ENCODE peak calls at places on chromosomes 2 and 18, in seven cellular contexts. H, S, W, B, V, A and I are unnamed samples.

GRCh38 chr2:236916181-236916580 is 169.5 kb upstream of the COPS8 start:
- DNase-seq in H (no peak), S (no peak), W (no peak), B (no peak), V (no peak), A (no peak), I (no peak)

GRCh38 chr2:127568128-127568527 is 32.6 kb downstream of the MYO7B start:
- DNase-seq in H (no peak), S (no peak), W (no peak), B (no peak), V (no peak), A (no peak), I (no peak)

GRCh38 chr2:239818531-239819011 is 206.6 kb downstream of the NDUFA10 start:
- DNase-seq in H (no peak), S (no peak), W (no peak), B (no peak), V (no peak), A (no peak), I (no peak)

GRCh38 chr2:84458436-84459027 is 548 bp downstream of the SUCLG1 start:
- DNase-seq in H (no peak), S (peak), W (no peak), B (no peak), V (peak), A (peak), I (peak)

GRCh38 chr18:845152-845819 is 33.2 kb upstream of the YES1 start:
- DNase-seq in H (no peak), S (peak), W (peak), B (peak), V (no peak), A (no peak), I (no peak)

GRCh38 chr2:239499989-239500914 is 99.4 kb upstream of the HDAC4 start:
- DNase-seq in H (no peak), S (peak), W (no peak), B (no peak), V (no peak), A (no peak), I (no peak)

GRCh38 chr2:101947374-101947773 is 44.4 kb upstream of the IL1R2 start:
- DNase-seq in H (no peak), S (no peak), W (no peak), B (no peak), V (no peak), A (no peak), I (no peak)

GRCh38 chr2:39732492-39732891 is 46.6 kb downstream of the THUMPD2 start:
- DNase-seq in H (no peak), S (peak), W (no peak), B (no peak), V (no peak), A (no peak), I (no peak)

GRCh38 chr2:169590804-169591203 is 6.7 kb downstream of the PPIG start:
- DNase-seq in H (no peak), S (no peak), W (no peak), B (no peak), V (no peak), A (no peak), I (no peak)

GRCh38 chr18:45275367-45276113 is 339.7 kb upstream of the SLC14A2 start:
- DNase-seq in H (peak), S (peak), W (peak), B (peak), V (peak), A (no peak), I (peak)

GRCh38 chr2:46117379-46117778 is 179.8 kb upstream of the EPAS1 start:
- DNase-seq in H (no peak), S (peak), W (peak), B (peak), V (no peak), A (no peak), I (no peak)

GRCh38 chr2:6937157-6937556 is 19.9 kb downstream of the RNF144A start:
- DNase-seq in H (no peak), S (no peak), W (no peak), B (no peak), V (no peak), A (no peak), I (no peak)

GRCh38 chr2:208363485-208363884 is 43.1 kb upstream of the PTH2R start:
- DNase-seq in H (no peak), S (peak), W (no peak), B (peak), V (no peak), A (no peak), I (no peak)
- TF ChIP-seq EZH2phosphoT487 in H (no peak), S (peak), W (no peak), B (no peak), V (no peak), A (no peak), I (no peak)

GRCh38 chr2:31060397-31060796 is 77.8 kb downstream of the GALNT14 start:
- DNase-seq in H (no peak), S (no peak), W (no peak), B (no peak), V (no peak), A (no peak), I (peak)
- TF ChIP-seq EZH2phosphoT487 in H (no peak), S (no peak), W (no peak), B (no peak), V (no peak), A (no peak), I (no peak)

GRCh38 chr2:60861736-60862135 is 19.6 kb upstream of the REL start:
- DNase-seq in H (no peak), S (peak), W (no peak), B (no peak), V (no peak), A (no peak), I (no peak)

GRCh38 chr2:60857025-60857424 is 24.3 kb upstream of the REL start:
- DNase-seq in H (no peak), S (no peak), W (no peak), B (no peak), V (no peak), A (no peak), I (no peak)

GRCh38 chr2:60862642-60863041 is 18.7 kb upstream of the REL start:
- DNase-seq in H (no peak), S (no peak), W (no peak), B (no peak), V (no peak), A (no peak), I (no peak)

GRCh38 chr2:60855989-60856669 is 25.2 kb upstream of the REL start:
- DNase-seq in H (no peak), S (no peak), W (no peak), B (peak), V (no peak), A (no peak), I (peak)

GRCh38 chr2:60858897-60859311 is 22.5 kb upstream of the REL start:
- DNase-seq in H (no peak), S (no peak), W (no peak), B (peak), V (no peak), A (no peak), I (peak)
- TF ChIP-seq EZH2phosphoT487 in H (no peak), S (no peak), W (no peak), B (no peak), V (no peak), A (no peak), I (no peak)

DNA sequence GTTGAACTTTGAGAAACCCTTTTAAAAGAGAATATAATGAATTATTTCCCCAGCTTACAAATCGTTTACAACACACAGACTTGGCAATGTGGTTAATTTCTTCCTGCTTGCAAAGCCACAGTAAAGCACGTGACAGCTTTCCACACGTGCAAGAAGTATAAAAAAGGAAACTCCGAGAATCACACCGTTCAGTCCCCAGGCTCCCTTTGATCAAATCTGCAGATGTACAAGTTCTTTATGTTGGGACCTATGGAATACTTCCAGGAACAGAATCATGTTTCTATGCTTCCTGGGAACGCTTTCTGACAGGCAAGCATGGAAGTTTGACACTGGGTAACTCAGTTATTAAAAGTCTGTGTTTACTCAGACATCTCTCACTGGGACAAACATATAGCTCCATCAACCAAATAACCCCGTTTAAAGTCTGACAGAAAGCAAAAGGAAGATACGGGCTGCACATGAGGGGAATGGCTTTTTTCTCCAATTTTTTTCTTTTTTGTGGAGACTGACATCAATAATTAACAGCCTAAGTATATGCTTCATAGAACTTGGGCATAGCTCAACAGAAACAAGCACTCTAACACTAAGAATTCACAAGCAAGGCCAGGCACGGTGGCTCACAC is 134.8 kb downstream of the EIPR1 start:
- DNase-seq in H (no peak), S (peak), W (no peak), B (no peak), V (no peak), A (no peak), I (no peak)
- TF ChIP-seq EZH2phosphoT487 in H (no peak), S (no peak), W (no peak), B (no peak), V (no peak), A (no peak), I (no peak)

DNA sequence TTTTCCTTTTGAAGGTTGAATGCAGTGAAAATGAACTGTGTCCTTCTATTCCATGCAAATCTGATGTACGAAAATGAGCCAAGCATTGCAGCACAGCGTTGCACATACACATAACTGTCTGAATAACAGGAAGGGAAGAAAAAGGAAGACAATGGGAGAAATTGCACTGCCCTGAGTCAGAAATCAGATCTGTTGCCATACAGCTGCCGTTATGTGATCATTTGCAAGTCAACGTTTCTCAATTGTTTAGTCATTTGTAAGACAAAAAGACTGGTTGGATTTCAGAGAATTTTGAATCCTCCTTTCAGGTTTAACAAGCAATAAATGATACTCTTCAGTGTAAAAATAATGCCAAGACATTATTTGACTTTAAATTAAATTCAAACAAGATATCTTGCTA is 284.1 kb downstream of the DSEL start:
- DNase-seq in H (peak), S (peak), W (no peak), B (peak), V (no peak), A (no peak), I (no peak)
- TF ChIP-seq EZH2phosphoT487 in H (no peak), S (no peak), W (no peak), B (no peak), V (no peak), A (no peak), I (no peak)

GRCh38 chr2:42009657-42010580 is 37.9 kb upstream of the PKDCC start:
- DNase-seq in H (no peak), S (peak), W (no peak), B (no peak), V (no peak), A (no peak), I (no peak)

GRCh38 chr2:42012651-42013050 is 35.2 kb upstream of the PKDCC start:
- DNase-seq in H (no peak), S (no peak), W (no peak), B (no peak), V (no peak), A (no peak), I (no peak)

GRCh38 chr2:42008241-42008911 is 39.4 kb upstream of the PKDCC start:
- DNase-seq in H (no peak), S (peak), W (no peak), B (no peak), V (no peak), A (no peak), I (peak)

GRCh38 chr2:42012137-42012536 is 35.7 kb upstream of the PKDCC start:
- DNase-seq in H (no peak), S (no peak), W (no peak), B (no peak), V (no peak), A (no peak), I (no peak)

DNA sequence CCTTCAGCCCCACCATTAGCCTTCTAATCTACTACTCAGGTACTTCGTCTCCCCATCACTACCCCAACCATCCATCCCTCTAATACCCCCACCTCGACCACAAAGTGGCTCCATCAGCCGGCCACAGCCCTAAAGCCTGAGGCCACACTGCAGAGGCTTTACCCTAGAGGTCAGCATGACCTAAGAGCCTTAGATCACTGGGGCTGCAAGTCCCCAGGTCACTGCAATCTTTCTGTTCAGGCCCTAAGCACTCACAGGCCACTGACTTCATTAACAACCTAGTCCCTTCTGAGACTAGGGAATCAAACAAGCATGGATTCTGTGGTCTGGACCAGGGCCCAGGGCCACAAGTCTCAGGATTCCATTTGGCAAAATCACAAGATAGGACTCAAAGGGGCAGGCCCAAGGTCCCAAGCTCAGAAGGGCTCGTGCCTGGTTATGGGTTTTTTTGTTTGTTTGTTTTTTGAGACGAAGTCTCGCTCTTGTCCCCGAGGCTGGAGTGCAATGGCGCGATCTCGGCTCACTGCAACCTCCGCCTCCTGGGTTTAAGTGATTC is 37.0 kb upstream of the PKDCC start:
- DNase-seq in H (no peak), S (peak), W (no peak), B (peak), V (no peak), A (no peak), I (no peak)
- TF ChIP-seq EZH2phosphoT487 in H (no peak), S (no peak), W (no peak), B (no peak), V (no peak), A (no peak), I (no peak)

GRCh38 chr2:238465487-238466241 is 38.9 kb downstream of the ASB1 start:
- DNase-seq in H (no peak), S (no peak), W (no peak), B (no peak), V (no peak), A (no peak), I (no peak)

GRCh38 chr2:238467772-238468171 is 41.0 kb downstream of the ASB1 start:
- DNase-seq in H (no peak), S (peak), W (no peak), B (peak), V (no peak), A (no peak), I (no peak)

GRCh38 chr2:238464389-238464788 is 37.7 kb downstream of the ASB1 start:
- DNase-seq in H (no peak), S (no peak), W (no peak), B (no peak), V (no peak), A (no peak), I (no peak)

GRCh38 chr2:238467062-238467461 is 40.3 kb downstream of the ASB1 start:
- DNase-seq in H (no peak), S (no peak), W (no peak), B (no peak), V (no peak), A (no peak), I (no peak)

DNA sequence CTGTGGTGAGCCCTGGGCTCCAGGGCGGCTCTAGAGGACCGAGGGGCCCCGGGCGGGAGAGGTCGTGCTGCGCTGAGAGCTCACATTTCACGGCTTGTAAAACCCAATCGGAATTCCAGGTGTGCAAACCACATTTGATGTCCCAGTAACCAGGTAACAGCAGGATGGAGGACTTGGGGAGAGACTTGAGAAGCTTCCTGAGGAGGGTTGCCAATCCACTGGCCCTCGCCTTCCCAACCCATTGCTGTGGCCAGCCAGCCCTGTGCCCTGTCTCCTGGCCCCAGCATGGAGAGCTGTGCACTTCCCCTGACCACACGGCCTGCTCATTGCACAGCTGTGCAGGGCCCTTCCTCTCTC is 39.5 kb downstream of the ASB1 start:
- DNase-seq in H (peak), S (no peak), W (no peak), B (peak), V (no peak), A (no peak), I (no peak)
- TF ChIP-seq EZH2phosphoT487 in H (no peak), S (no peak), W (no peak), B (no peak), V (no peak), A (no peak), I (no peak)

DNA sequence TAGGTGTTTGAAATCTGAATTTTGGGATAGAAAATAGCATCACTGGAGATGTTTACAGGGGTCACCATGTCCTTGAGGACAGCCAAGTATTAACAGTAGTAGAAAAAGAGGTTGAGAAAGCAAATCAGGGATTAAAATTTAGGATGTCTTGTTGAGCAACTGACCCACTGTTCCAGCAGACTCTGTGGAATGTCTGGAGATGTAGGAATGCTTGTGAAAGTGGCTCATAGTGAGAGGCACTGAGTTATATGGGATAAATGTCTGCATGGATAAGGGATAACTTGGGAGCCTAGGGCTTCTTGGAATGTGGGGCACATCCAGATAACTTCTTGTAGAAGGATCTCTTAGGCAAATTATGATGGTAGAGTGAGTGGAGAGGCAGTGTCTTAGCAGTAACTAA is 495.0 kb downstream of the TMX3 start:
- DNase-seq in H (no peak), S (peak), W (no peak), B (no peak), V (no peak), A (no peak), I (no peak)
- TF ChIP-seq EZH2phosphoT487 in H (no peak), S (no peak), W (no peak), B (no peak), V (no peak), A (no peak), I (no peak)